ENCODE peak calls at places on chromosomes 16 and 17, in eight cellular contexts. S, I, Q, P, C, N, R and Y are unnamed samples.

GRCh38 chr17:58995247-58995940 is 111.3 kb downstream of the TRIM37 start:
- DNase-seq in S (no peak), I (no peak), Q (no peak), P (no peak), C (no peak), N (no peak), R (no peak), Y (no peak)

GRCh38 chr17:410674-411401 is 58.2 kb upstream of the RPH3AL start:
- DNase-seq in S (peak), I (peak), Q (no peak), P (no peak), C (peak), N (no peak), R (peak), Y (peak)

GRCh38 chr16:1527836-1528811 is 5.3 kb upstream of the TMEM204 start:
- DNase-seq in S (no peak), I (no peak), Q (no peak), P (no peak), C (no peak), N (no peak), R (no peak), Y (no peak)

GRCh38 chr16:29148867-29149272 is 164.0 kb downstream of the LAT start:
- DNase-seq in S (peak), I (peak), Q (no peak), P (no peak), C (peak), N (peak), R (peak), Y (peak)

GRCh38 chr17:14737984-14738651 is 437.2 kb downstream of the HS3ST3B1 start:
- DNase-seq in S (no peak), I (no peak), Q (no peak), P (peak), C (no peak), N (no peak), R (no peak), Y (no peak)

GRCh38 chr17:49834118-49834743 is 13.6 kb downstream of the TAC4 start:
- DNase-seq in S (no peak), I (no peak), Q (no peak), P (no peak), C (no peak), N (no peak), R (no peak), Y (no peak)

GRCh38 chr16:19524356-19524865 is 669 bp downstream of the CCP110 start:
- DNase-seq in S (no peak), I (no peak), Q (peak), P (no peak), C (no peak), N (no peak), R (no peak), Y (no peak)

GRCh38 chr17:50531428-50532025 is 1.0 kb upstream of the EPN3 start:
- DNase-seq in S (no peak), I (no peak), Q (no peak), P (no peak), C (no peak), N (no peak), R (no peak), Y (no peak)

GRCh38 chr17:46984892-46985291 is 5.8 kb upstream of the RPRML start:
- DNase-seq in S (no peak), I (no peak), Q (no peak), P (no peak), C (no peak), N (no peak), R (no peak), Y (no peak)

GRCh38 chr16:50614956-50615727 is 66.0 kb downstream of the SNX20 start:
- DNase-seq in S (no peak), I (no peak), Q (no peak), P (no peak), C (no peak), N (no peak), R (no peak), Y (no peak)

GRCh38 chr17:75268931-75269330 is 2.1 kb downstream of the MIF4GD start:
- DNase-seq in S (no peak), I (no peak), Q (no peak), P (no peak), C (no peak), N (no peak), R (no peak), Y (no peak)

GRCh38 chr17:8140058-8140412 is 12.2 kb downstream of the PER1 start:
- DNase-seq in S (no peak), I (no peak), Q (no peak), P (no peak), C (no peak), N (no peak), R (peak), Y (no peak)

GRCh38 chr16:77289331-77289809 is 90.2 kb downstream of the SYCE1L start:
- DNase-seq in S (no peak), I (no peak), Q (no peak), P (peak), C (no peak), N (no peak), R (no peak), Y (no peak)

GRCh38 chr16:24577167-24577566 is 37.8 kb downstream of the RBBP6 start:
- DNase-seq in S (no peak), I (no peak), Q (no peak), P (no peak), C (no peak), N (no peak), R (no peak), Y (no peak)

GRCh38 chr16:76797457-76797856 is 393.5 kb upstream of the MON1B start:
- DNase-seq in S (no peak), I (no peak), Q (no peak), P (no peak), C (no peak), N (no peak), R (no peak), Y (no peak)

GRCh38 chr16:2439598-2439997 is 10.4 kb downstream of the CCNF start:
- DNase-seq in S (no peak), I (no peak), Q (no peak), P (no peak), C (no peak), N (no peak), R (no peak), Y (no peak)

GRCh38 chr17:53792451-53792850 is 30.3 kb upstream of the KIF2B start:
- DNase-seq in S (no peak), I (no peak), Q (no peak), P (no peak), C (no peak), N (no peak), R (no peak), Y (no peak)

GRCh38 chr17:48457080-48457836 is 27.2 kb upstream of the SKAP1 start:
- DNase-seq in S (peak), I (peak), Q (no peak), P (peak), C (peak), N (peak), R (peak), Y (peak)

GRCh38 chr17:64200080-64201042 is 62.7 kb downstream of the TEX2 start:
- DNase-seq in S (no peak), I (no peak), Q (no peak), P (no peak), C (no peak), N (no peak), R (no peak), Y (no peak)

GRCh38 chr16:51097729-51098128 is 53.3 kb downstream of the SALL1 start:
- DNase-seq in S (no peak), I (no peak), Q (no peak), P (no peak), C (no peak), N (no peak), R (no peak), Y (no peak)

GRCh38 chr16:27199747-27200146 is 3.6 kb upstream of the KDM8 start:
- DNase-seq in S (no peak), I (peak), Q (no peak), P (no peak), C (peak), N (no peak), R (no peak), Y (no peak)

GRCh38 chr17:8941520-8941919 is 24.0 kb downstream of the PIK3R5 start:
- DNase-seq in S (peak), I (peak), Q (no peak), P (no peak), C (peak), N (peak), R (peak), Y (peak)

GRCh38 chr17:66717680-66718079 is 117.2 kb upstream of the CACNG5 start:
- DNase-seq in S (no peak), I (no peak), Q (peak), P (no peak), C (no peak), N (no peak), R (no peak), Y (no peak)

GRCh38 chr16:5603836-5604235 is 506.2 kb upstream of the EEF2KMT start:
- DNase-seq in S (no peak), I (no peak), Q (no peak), P (no peak), C (no peak), N (no peak), R (no peak), Y (no peak)

GRCh38 chr17:29027521-29027920 is 15.4 kb upstream of the PIPOX start:
- DNase-seq in S (no peak), I (no peak), Q (no peak), P (no peak), C (no peak), N (no peak), R (no peak), Y (no peak)

GRCh38 chr16:5938607-5939006 is 841.0 kb upstream of the EEF2KMT start:
- DNase-seq in S (no peak), I (no peak), Q (no peak), P (no peak), C (no peak), N (no peak), R (no peak), Y (no peak)

GRCh38 chr17:5672815-5673430 is 88.6 kb upstream of the NLRP1 start:
- DNase-seq in S (no peak), I (no peak), Q (no peak), P (no peak), C (no peak), N (no peak), R (peak), Y (no peak)

GRCh38 chr17:21275047-21275578 is 9.4 kb upstream of the MAP2K3 start:
- DNase-seq in S (no peak), I (no peak), Q (no peak), P (no peak), C (no peak), N (no peak), R (no peak), Y (no peak)

GRCh38 chr17:34993031-34993430 is 12.7 kb downstream of the LIG3 start:
- DNase-seq in S (no peak), I (no peak), Q (no peak), P (no peak), C (no peak), N (no peak), R (no peak), Y (no peak)

GRCh38 chr17:9606453-9606852 is 30.0 kb downstream of the CFAP52 start:
- DNase-seq in S (no peak), I (no peak), Q (no peak), P (no peak), C (no peak), N (no peak), R (no peak), Y (no peak)

GRCh38 chr16:3173892-3174617 is 13.9 kb upstream of the OR1F1 start:
- DNase-seq in S (no peak), I (no peak), Q (no peak), P (no peak), C (no peak), N (no peak), R (no peak), Y (no peak)

GRCh38 chr16:21194771-21195301 is 16.5 kb downstream of the ZP2 start:
- DNase-seq in S (no peak), I (no peak), Q (no peak), P (no peak), C (no peak), N (no peak), R (no peak), Y (no peak)

GRCh38 chr16:53743149-53743566 is 39.2 kb downstream of the FTO start:
- DNase-seq in S (no peak), I (peak), Q (no peak), P (no peak), C (peak), N (no peak), R (no peak), Y (peak)

GRCh38 chr17:64461788-64462187 is 12.9 kb downstream of the MILR1 start:
- DNase-seq in S (no peak), I (no peak), Q (no peak), P (no peak), C (no peak), N (no peak), R (no peak), Y (no peak)

GRCh38 chr16:3248596-3248995 is 7.8 kb downstream of the MEFV start:
- DNase-seq in S (no peak), I (no peak), Q (no peak), P (no peak), C (no peak), N (no peak), R (no peak), Y (no peak)

GRCh38 chr17:82241183-82241925 is 12.5 kb downstream of the SLC16A3 start:
- DNase-seq in S (no peak), I (peak), Q (peak), P (no peak), C (peak), N (no peak), R (peak), Y (no peak)

GRCh38 chr16:14489460-14489859 is 140.6 kb downstream of the PARN start:
- DNase-seq in S (no peak), I (no peak), Q (no peak), P (no peak), C (no peak), N (no peak), R (no peak), Y (peak)

GRCh38 chr16:56102159-56102798 is 89.0 kb upstream of the GNAO1 start:
- DNase-seq in S (no peak), I (no peak), Q (peak), P (no peak), C (no peak), N (no peak), R (no peak), Y (no peak)

GRCh38 chr16:2840914-2841313 is 10.8 kb downstream of the ZG16B start:
- DNase-seq in S (no peak), I (no peak), Q (no peak), P (no peak), C (no peak), N (no peak), R (no peak), Y (no peak)